ENCODE peak calls at places on chromosomes 7 and 10, in five cellular contexts. J, H, L, O and Q are unnamed samples.

GRCh38 chr7:89401690-89402089 is 606.2 kb upstream of the TEX47 start:
- DNase-seq in J (no peak), H (no peak), L (no peak), O (no peak), Q (no peak)

GRCh38 chr10:47047127-47047504 is 135.9 kb downstream of the PTPN20 start:
- DNase-seq in J (no peak), H (no peak), L (peak; percentile 12), O (no peak), Q (no peak)

GRCh38 chr7:55109384-55110167 is 90.8 kb downstream of the EGFR start:
- DNase-seq in J (peak; percentile 56), H (peak; percentile 65), L (no peak), O (no peak), Q (no peak)

GRCh38 chr10:122557516-122557915 is 3.0 kb upstream of the DMBT1 start:
- DNase-seq in J (no peak), H (no peak), L (no peak), O (no peak), Q (no peak)

GRCh38 chr10:66586897-66587679 is 338.7 kb upstream of the LRRTM3 start:
- DNase-seq in J (no peak), H (no peak), L (no peak), O (no peak), Q (no peak)

GRCh38 chr7:2417981-2418481 is 14.6 kb downstream of the CHST12 start:
- DNase-seq in J (peak; percentile 96), H (peak; percentile 44), L (peak; percentile 62), O (no peak), Q (peak; percentile 69)

GRCh38 chr10:506451-507354 is 182.8 kb downstream of the DIP2C start:
- DNase-seq in J (no peak), H (no peak), L (peak; percentile 15), O (no peak), Q (no peak)

GRCh38 chr7:44277851-44278250 is 47.5 kb downstream of the CAMK2B start:
- DNase-seq in J (peak; percentile 16), H (no peak), L (peak; percentile 89), O (no peak), Q (no peak)

GRCh38 chr10:93261961-93262610 is 188.4 kb downstream of the CYP26A1 start:
- DNase-seq in J (peak; percentile 86), H (peak; percentile 51), L (no peak), O (no peak), Q (no peak)

GRCh38 chr10:69820817-69821216 is 19.1 kb downstream of the COL13A1 start:
- DNase-seq in J (no peak), H (no peak), L (no peak), O (no peak), Q (no peak)

GRCh38 chr10:712575-712974 is 23.1 kb upstream of the DIP2C start:
- DNase-seq in J (no peak), H (no peak), L (no peak), O (no peak), Q (no peak)

GRCh38 chr10:117363027-117363426 is 12.2 kb downstream of the PDZD8 start:
- DNase-seq in J (peak; percentile 81), H (peak; percentile 86), L (no peak), O (no peak), Q (no peak)

GRCh38 chr10:117364121-117364960 is 10.9 kb downstream of the PDZD8 start:
- DNase-seq in J (no peak), H (peak; percentile 29), L (no peak), O (no peak), Q (no peak)

GRCh38 chr10:117360016-117360415 is 15.2 kb downstream of the PDZD8 start:
- DNase-seq in J (peak; percentile 25), H (peak; percentile 37), L (no peak), O (no peak), Q (no peak)

GRCh38 chr10:117362313-117362712 is 12.9 kb downstream of the PDZD8 start:
- DNase-seq in J (peak; percentile 44), H (peak; percentile 41), L (no peak), O (no peak), Q (no peak)

GRCh38 chr10:117360994-117361667 is 14.1 kb downstream of the PDZD8 start:
- DNase-seq in J (peak; percentile 60), H (peak; percentile 25), L (no peak), O (no peak), Q (no peak)
- H3K4me3 ChIP-seq in J (no peak overlapping the region), H (no peak overlapping the region), L (no peak overlapping the region), O (no peak overlapping the region), Q (no peak overlapping the region)

DNA sequence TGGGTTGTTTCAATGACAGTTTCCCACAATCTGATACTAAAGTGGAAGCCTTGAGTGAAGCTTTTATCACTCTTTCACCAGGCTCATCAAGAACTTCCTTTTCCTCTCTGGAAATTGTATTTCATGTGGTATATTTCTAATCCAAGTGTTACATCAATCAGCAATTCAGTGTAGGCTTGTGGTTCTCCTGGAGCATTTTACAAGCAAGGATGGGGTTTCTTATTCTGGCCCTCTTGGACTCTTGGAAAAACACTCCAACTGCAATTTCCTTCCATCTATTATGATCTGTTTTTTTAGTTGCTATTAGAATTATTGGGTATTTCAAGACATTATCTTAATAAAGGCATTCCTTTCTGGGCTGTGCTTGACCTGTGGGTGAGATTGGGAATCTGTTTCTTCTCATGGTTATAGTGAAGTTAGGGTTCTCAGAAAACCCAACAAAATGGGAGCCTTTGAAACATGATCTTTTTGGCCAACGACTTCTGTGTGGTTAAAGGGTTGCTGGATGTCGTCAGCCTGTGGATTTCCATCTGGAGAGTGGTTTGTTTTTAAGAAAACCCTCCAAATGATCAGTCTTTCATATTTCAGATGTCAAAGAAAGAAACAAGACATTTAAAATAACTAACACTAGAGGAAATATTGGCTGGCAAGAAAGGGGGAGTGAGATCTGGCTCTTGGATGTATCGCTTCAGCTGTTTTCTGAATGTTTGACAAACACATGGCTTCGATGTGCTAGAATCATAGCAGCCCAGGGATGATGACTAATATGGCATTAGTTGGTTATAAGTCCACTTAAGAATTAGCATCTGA is 540.2 kb downstream of the LRMDA start:
- DNase-seq in J (peak; percentile 82), H (peak; percentile 91), L (no peak), O (no peak), Q (no peak)
- H3K27ac ChIP-seq in J (peak overlapping the region; percentile 18), H (no peak overlapping the region), L (no peak overlapping the region), O (no peak overlapping the region), Q (peak overlapping the region; percentile 68)

GRCh38 chr7:137990251-137990901 is 11.5 kb downstream of the CREB3L2 start:
- DNase-seq in J (peak; percentile 92), H (peak; percentile 98), L (no peak), O (no peak), Q (no peak)
- H3K4me3 ChIP-seq in J (peak overlapping the region; percentile 62), H (peak overlapping the region; percentile 26), L (peak overlapping the region; percentile 8), O (no peak overlapping the region), Q (no peak overlapping the region)

DNA sequence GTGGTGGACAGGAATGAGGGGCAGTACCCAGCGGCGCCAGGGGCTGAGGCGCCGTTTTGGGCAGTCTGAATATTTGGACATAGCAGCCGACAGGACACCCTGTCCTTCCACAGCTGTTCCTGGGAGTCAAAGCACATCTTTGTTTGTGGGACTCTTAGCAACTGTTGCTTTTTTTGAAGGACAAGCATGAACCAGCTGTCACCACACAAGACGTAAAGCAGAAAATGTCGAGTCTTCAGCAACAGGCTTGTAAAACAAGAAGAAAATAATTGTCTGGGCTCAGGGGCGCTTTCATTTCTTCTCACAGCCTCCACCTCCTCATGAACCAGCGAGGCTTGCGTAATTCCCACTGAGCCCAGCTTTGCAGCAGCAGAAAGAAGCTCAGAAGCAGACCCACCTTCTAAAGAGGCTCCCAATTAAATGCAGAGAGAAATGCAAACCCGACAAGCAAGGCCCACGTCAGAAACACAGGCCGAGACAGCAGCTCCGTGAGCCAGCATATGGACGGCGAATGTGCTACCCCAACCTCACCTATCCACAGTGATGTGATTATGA is 68.9 kb upstream of the DNAAF5 start:
- DNase-seq in J (peak; percentile 15), H (no peak), L (no peak), O (no peak), Q (no peak)
- H3K27ac ChIP-seq in J (no peak overlapping the region), H (no peak overlapping the region), L (peak overlapping the region; percentile 91), O (no peak overlapping the region), Q (peak overlapping the region; percentile 71)

GRCh38 chr10:127534074-127534473 is 15.0 kb upstream of the NPS start:
- DNase-seq in J (no peak), H (no peak), L (no peak), O (no peak), Q (no peak)

GRCh38 chr10:127535802-127536515 is 13.2 kb upstream of the NPS start:
- DNase-seq in J (no peak), H (no peak), L (no peak), O (no peak), Q (no peak)

GRCh38 chr10:127532193-127532592 is 16.9 kb upstream of the NPS start:
- DNase-seq in J (no peak), H (no peak), L (no peak), O (no peak), Q (no peak)

GRCh38 chr10:127532659-127533058 is 16.4 kb upstream of the NPS start:
- DNase-seq in J (no peak), H (no peak), L (no peak), O (no peak), Q (no peak)

GRCh38 chr10:127534511-127534910 is 14.6 kb upstream of the NPS start:
- DNase-seq in J (no peak), H (no peak), L (no peak), O (no peak), Q (no peak)
- H3K4me3 ChIP-seq in J (no peak overlapping the region), H (no peak overlapping the region), L (no peak overlapping the region), O (peak overlapping the region; percentile 24), Q (no peak overlapping the region)

GRCh38 chr7:42104231-42104630 is 132.8 kb downstream of the GLI3 start:
- DNase-seq in J (no peak), H (no peak), L (no peak), O (no peak), Q (no peak)
- H3K27ac ChIP-seq in J (no peak overlapping the region), H (no peak overlapping the region), L (no peak overlapping the region), O (no peak overlapping the region), Q (no peak overlapping the region)

GRCh38 chr10:3783313-3783689 is 1.7 kb downstream of the KLF6 start:
- DNase-seq in J (peak; percentile 84), H (peak; percentile 76), L (peak; percentile 65), O (no peak), Q (no peak)

GRCh38 chr10:3780766-3781457 is 4.1 kb downstream of the KLF6 start:
- DNase-seq in J (peak; percentile 54), H (peak; percentile 10), L (no peak), O (no peak), Q (no peak)

GRCh38 chr10:3781458-3782098 is 3.4 kb downstream of the KLF6 start:
- DNase-seq in J (peak; percentile 85), H (peak; percentile 48), L (peak; percentile 76), O (no peak), Q (no peak)

GRCh38 chr10:3782456-3783312 is 2.3 kb downstream of the KLF6 start:
- DNase-seq in J (peak; percentile 94), H (peak; percentile 95), L (peak; percentile 79), O (no peak), Q (peak; percentile 89)

DNA sequence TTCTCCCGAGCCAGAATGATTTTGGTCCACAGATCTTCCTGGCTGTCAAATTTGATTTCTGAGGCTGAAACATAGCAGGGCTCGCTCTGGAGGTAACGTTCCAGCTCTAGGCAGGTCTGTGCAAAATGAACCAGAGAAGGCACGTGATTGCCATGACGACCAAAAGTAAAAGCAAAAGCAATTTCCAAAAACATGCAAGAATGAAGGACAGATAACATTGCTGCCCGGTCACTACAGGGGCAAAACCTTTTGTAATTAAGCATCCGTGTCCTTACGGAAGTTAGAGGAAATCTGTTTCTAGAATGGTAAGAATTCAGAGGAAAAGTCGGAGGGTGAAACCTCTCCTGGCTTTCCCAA is 2.9 kb downstream of the KLF6 start:
- DNase-seq in J (peak; percentile 69), H (no peak), L (no peak), O (no peak), Q (no peak)
- H3K4me3 ChIP-seq in J (peak overlapping the region; percentile 98), H (peak overlapping the region; percentile 97), L (peak overlapping the region; percentile 98), O (no peak overlapping the region), Q (peak overlapping the region; percentile 99)